ENCODE peak calls at places on chromosomes 3 and 15, in ten cellular contexts. One of them, this sample, is unnamed.
A peak's percentile ranks its signal among the peaks of the same experiment; 100 is the strongest.

GRCh38 chr3:107208100-107208499 is 169.1 kb upstream of the CCDC54 start:
- DNase-seq in right cardiac atrium: peak; percentile 18
- DNase-seq in right atrium auricular region: no peak
- DNase-seq in mesendoderm: no peak
- DNase-seq in adrenal gland: peak; percentile 56
- DNase-seq in CD8-positive, alpha-beta memory T cell: no peak
- DNase-seq in CD8-positive, alpha-beta T cell: no peak
- DNase-seq in neural progenitor cell: peak; percentile 52
- DNase-seq in suprapubic skin: no peak
- DNase-seq in body of pancreas: peak; percentile 48
- DNase-seq in this sample: no peak

GRCh38 chr15:48966595-48967301 is 3.0 kb upstream of the SHC4 start:
- DNase-seq in right cardiac atrium: no peak
- DNase-seq in right atrium auricular region: no peak
- DNase-seq in mesendoderm: no peak
- DNase-seq in adrenal gland: no peak
- DNase-seq in CD8-positive, alpha-beta memory T cell: peak; percentile 63
- DNase-seq in CD8-positive, alpha-beta T cell: peak; percentile 42
- DNase-seq in neural progenitor cell: no peak
- DNase-seq in suprapubic skin: no peak
- DNase-seq in body of pancreas: no peak
- DNase-seq in this sample: no peak

GRCh38 chr15:74400915-74401757 is 32.6 kb downstream of the SEMA7A start:
- DNase-seq in right cardiac atrium: no peak
- DNase-seq in right atrium auricular region: no peak
- DNase-seq in mesendoderm: no peak
- DNase-seq in adrenal gland: no peak
- DNase-seq in CD8-positive, alpha-beta memory T cell: no peak
- DNase-seq in CD8-positive, alpha-beta T cell: peak; percentile 36
- DNase-seq in neural progenitor cell: no peak
- DNase-seq in suprapubic skin: no peak
- DNase-seq in body of pancreas: no peak
- DNase-seq in this sample: peak; percentile 61

GRCh38 chr3:104628185-104628789 is 738.4 kb upstream of the ALCAM start:
- DNase-seq in right cardiac atrium: no peak
- DNase-seq in right atrium auricular region: no peak
- DNase-seq in mesendoderm: peak; percentile 68
- DNase-seq in adrenal gland: no peak
- DNase-seq in CD8-positive, alpha-beta memory T cell: no peak
- DNase-seq in CD8-positive, alpha-beta T cell: no peak
- DNase-seq in neural progenitor cell: peak; percentile 68
- DNase-seq in suprapubic skin: no peak
- DNase-seq in body of pancreas: no peak
- DNase-seq in this sample: no peak

GRCh38 chr3:120569224-120569915 is 26.8 kb upstream of the NDUFB4 start:
- DNase-seq in right cardiac atrium: no peak
- DNase-seq in right atrium auricular region: no peak
- DNase-seq in mesendoderm: no peak
- DNase-seq in adrenal gland: no peak
- DNase-seq in CD8-positive, alpha-beta memory T cell: no peak
- DNase-seq in CD8-positive, alpha-beta T cell: no peak
- DNase-seq in neural progenitor cell: no peak
- DNase-seq in suprapubic skin: no peak
- DNase-seq in body of pancreas: no peak
- DNase-seq in this sample: no peak

GRCh38 chr3:24339266-24339825 is 155.3 kb downstream of the THRB start:
- DNase-seq in right cardiac atrium: peak; percentile 17
- DNase-seq in right atrium auricular region: no peak
- DNase-seq in mesendoderm: no peak
- DNase-seq in adrenal gland: no peak
- DNase-seq in CD8-positive, alpha-beta memory T cell: no peak
- DNase-seq in CD8-positive, alpha-beta T cell: no peak
- DNase-seq in neural progenitor cell: no peak
- DNase-seq in suprapubic skin: no peak
- DNase-seq in body of pancreas: no peak
- DNase-seq in this sample: no peak

GRCh38 chr15:66956672-66957540 is 108.5 kb upstream of the SMAD3 start:
- DNase-seq in right cardiac atrium: no peak
- DNase-seq in right atrium auricular region: no peak
- DNase-seq in mesendoderm: no peak
- DNase-seq in adrenal gland: no peak
- DNase-seq in CD8-positive, alpha-beta memory T cell: no peak
- DNase-seq in CD8-positive, alpha-beta T cell: no peak
- DNase-seq in neural progenitor cell: no peak
- DNase-seq in suprapubic skin: no peak
- DNase-seq in body of pancreas: no peak
- DNase-seq in this sample: no peak

GRCh38 chr3:161475905-161476304 is 20.7 kb upstream of the OTOL1 start:
- DNase-seq in right cardiac atrium: no peak
- DNase-seq in right atrium auricular region: no peak
- DNase-seq in mesendoderm: no peak
- DNase-seq in adrenal gland: peak; percentile 29
- DNase-seq in CD8-positive, alpha-beta memory T cell: no peak
- DNase-seq in CD8-positive, alpha-beta T cell: no peak
- DNase-seq in neural progenitor cell: no peak
- DNase-seq in suprapubic skin: no peak
- DNase-seq in body of pancreas: no peak
- DNase-seq in this sample: no peak

GRCh38 chr3:40975711-40976121 is 223.6 kb upstream of the CTNNB1 start:
- DNase-seq in right cardiac atrium: no peak
- DNase-seq in right atrium auricular region: no peak
- DNase-seq in mesendoderm: no peak
- DNase-seq in adrenal gland: no peak
- DNase-seq in CD8-positive, alpha-beta memory T cell: no peak
- DNase-seq in CD8-positive, alpha-beta T cell: no peak
- DNase-seq in neural progenitor cell: no peak
- DNase-seq in suprapubic skin: no peak
- DNase-seq in body of pancreas: no peak
- DNase-seq in this sample: no peak

GRCh38 chr3:188243124-188243795 is 89.3 kb downstream of the LPP start:
- DNase-seq in right cardiac atrium: no peak
- DNase-seq in right atrium auricular region: no peak
- DNase-seq in mesendoderm: peak; percentile 59
- DNase-seq in adrenal gland: no peak
- DNase-seq in CD8-positive, alpha-beta memory T cell: no peak
- DNase-seq in CD8-positive, alpha-beta T cell: no peak
- DNase-seq in neural progenitor cell: no peak
- DNase-seq in suprapubic skin: no peak
- DNase-seq in body of pancreas: no peak
- DNase-seq in this sample: no peak

GRCh38 chr15:99096173-99096893 is 8.5 kb upstream of the SYNM start:
- DNase-seq in right cardiac atrium: no peak
- DNase-seq in right atrium auricular region: peak; percentile 54
- DNase-seq in mesendoderm: no peak
- DNase-seq in adrenal gland: no peak
- DNase-seq in CD8-positive, alpha-beta memory T cell: no peak
- DNase-seq in CD8-positive, alpha-beta T cell: no peak
- DNase-seq in neural progenitor cell: no peak
- DNase-seq in suprapubic skin: no peak
- DNase-seq in body of pancreas: no peak
- DNase-seq in this sample: no peak

GRCh38 chr15:77179541-77179998 is 108.7 kb upstream of the TSPAN3 start:
- DNase-seq in right cardiac atrium: no peak
- DNase-seq in right atrium auricular region: no peak
- DNase-seq in mesendoderm: no peak
- DNase-seq in adrenal gland: no peak
- DNase-seq in CD8-positive, alpha-beta memory T cell: no peak
- DNase-seq in CD8-positive, alpha-beta T cell: no peak
- DNase-seq in neural progenitor cell: no peak
- DNase-seq in suprapubic skin: no peak
- DNase-seq in body of pancreas: no peak
- DNase-seq in this sample: no peak
- H3K27ac ChIP-seq in right cardiac atrium: no peak overlapping the region
- H3K27ac ChIP-seq in right atrium auricular region: no peak overlapping the region
- H3K27ac ChIP-seq in mesendoderm: no peak overlapping the region
- H3K27ac ChIP-seq in adrenal gland: no peak overlapping the region
- H3K27ac ChIP-seq in CD8-positive, alpha-beta memory T cell: no peak overlapping the region
- H3K27ac ChIP-seq in CD8-positive, alpha-beta T cell: peak overlapping the region; percentile 40
- H3K27ac ChIP-seq in neural progenitor cell: no peak overlapping the region
- H3K27ac ChIP-seq in suprapubic skin: no peak overlapping the region
- H3K27ac ChIP-seq in body of pancreas: no peak overlapping the region
- H3K27ac ChIP-seq in this sample: no peak overlapping the region

DNA sequence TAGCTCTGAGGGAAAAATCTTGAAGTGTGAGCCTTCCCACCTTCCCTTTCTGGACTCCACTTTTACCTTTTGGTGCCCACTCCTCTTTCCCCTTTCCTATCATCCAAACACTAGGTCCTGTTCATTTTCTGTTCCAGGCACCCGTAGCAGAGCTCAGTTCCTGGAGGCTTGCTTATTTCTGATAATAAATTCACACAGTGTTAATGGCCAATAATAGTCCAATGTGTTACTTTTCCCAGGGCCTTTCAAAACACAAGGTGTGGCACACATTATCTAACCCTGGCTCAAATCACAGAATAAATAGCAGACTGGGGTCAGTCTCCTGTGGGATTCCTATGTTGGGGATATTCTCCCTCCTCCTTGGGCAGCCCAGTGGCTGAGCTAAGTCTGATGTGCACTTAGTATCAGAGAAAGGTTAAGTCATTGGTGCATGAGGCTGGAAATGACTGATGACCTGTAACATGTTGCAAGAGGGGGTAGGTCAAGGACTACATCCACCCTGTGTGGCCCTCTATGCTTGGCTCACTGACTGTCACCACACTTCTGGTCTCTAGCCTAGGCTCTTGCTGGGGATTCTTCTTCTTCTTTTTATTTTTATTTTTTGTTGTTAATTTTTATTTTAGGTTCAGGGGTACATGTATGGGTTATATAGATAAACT is 43.7 kb upstream of the ROPN1 start:
- DNase-seq in right cardiac atrium: no peak
- DNase-seq in right atrium auricular region: no peak
- DNase-seq in mesendoderm: no peak
- DNase-seq in adrenal gland: peak; percentile 23
- DNase-seq in CD8-positive, alpha-beta memory T cell: no peak
- DNase-seq in CD8-positive, alpha-beta T cell: no peak
- DNase-seq in neural progenitor cell: no peak
- DNase-seq in suprapubic skin: no peak
- DNase-seq in body of pancreas: no peak
- DNase-seq in this sample: no peak
- H3K27me3 ChIP-seq in right cardiac atrium: no peaks in the 10 kb centered on the region
- H3K27me3 ChIP-seq in right atrium auricular region: no peaks in the 10 kb centered on the region
- H3K27me3 ChIP-seq in mesendoderm: peaks cover 10% of the 10 kb centered on the region
- H3K27me3 ChIP-seq in adrenal gland: no peaks in the 10 kb centered on the region
- H3K27me3 ChIP-seq in CD8-positive, alpha-beta memory T cell: peaks cover 44% of the 10 kb centered on the region
- H3K27me3 ChIP-seq in CD8-positive, alpha-beta T cell: peaks cover 13% of the 10 kb centered on the region
- H3K27me3 ChIP-seq in neural progenitor cell: peaks cover 46% of the 10 kb centered on the region
- H3K27me3 ChIP-seq in suprapubic skin: peaks cover 36% of the 10 kb centered on the region
- H3K27me3 ChIP-seq in body of pancreas: no peaks in the 10 kb centered on the region
- H3K27me3 ChIP-seq in this sample: peaks cover 46% of the 10 kb centered on the region

GRCh38 chr3:43922374-43922773 is 231.6 kb downstream of the ABHD5 start:
- DNase-seq in right cardiac atrium: no peak
- DNase-seq in right atrium auricular region: no peak
- DNase-seq in mesendoderm: no peak
- DNase-seq in adrenal gland: no peak
- DNase-seq in CD8-positive, alpha-beta memory T cell: no peak
- DNase-seq in CD8-positive, alpha-beta T cell: no peak
- DNase-seq in neural progenitor cell: no peak
- DNase-seq in suprapubic skin: no peak
- DNase-seq in body of pancreas: no peak
- DNase-seq in this sample: no peak
- H3K4me1 ChIP-seq in right cardiac atrium: no peaks in the 10 kb centered on the region
- H3K4me1 ChIP-seq in right atrium auricular region: no peaks in the 10 kb centered on the region
- H3K4me1 ChIP-seq in mesendoderm: peaks cover 6% of the 10 kb centered on the region
- H3K4me1 ChIP-seq in adrenal gland: no peaks in the 10 kb centered on the region
- H3K4me1 ChIP-seq in CD8-positive, alpha-beta memory T cell: no peaks in the 10 kb centered on the region
- H3K4me1 ChIP-seq in CD8-positive, alpha-beta T cell: no peaks in the 10 kb centered on the region
- H3K4me1 ChIP-seq in neural progenitor cell: peaks cover 8% of the 10 kb centered on the region
- H3K4me1 ChIP-seq in suprapubic skin: peaks cover 6% of the 10 kb centered on the region
- H3K4me1 ChIP-seq in body of pancreas: peaks cover 7% of the 10 kb centered on the region
- H3K4me1 ChIP-seq in this sample: no peaks in the 10 kb centered on the region

GRCh38 chr3:129228891-129229585 is 20.4 kb upstream of the COPG1 start:
- DNase-seq in right cardiac atrium: peak; percentile 42
- DNase-seq in right atrium auricular region: no peak
- DNase-seq in mesendoderm: peak; percentile 69
- DNase-seq in adrenal gland: peak; percentile 35
- DNase-seq in CD8-positive, alpha-beta memory T cell: no peak
- DNase-seq in CD8-positive, alpha-beta T cell: no peak
- DNase-seq in neural progenitor cell: no peak
- DNase-seq in suprapubic skin: no peak
- DNase-seq in body of pancreas: no peak
- DNase-seq in this sample: no peak
- H3K27ac ChIP-seq in right cardiac atrium: peak overlapping the region; percentile 14
- H3K27ac ChIP-seq in right atrium auricular region: peak overlapping the region; percentile 91
- H3K27ac ChIP-seq in mesendoderm: peak overlapping the region; percentile 10
- H3K27ac ChIP-seq in adrenal gland: peak overlapping the region; percentile 1
- H3K27ac ChIP-seq in CD8-positive, alpha-beta memory T cell: no peak overlapping the region
- H3K27ac ChIP-seq in CD8-positive, alpha-beta T cell: no peak overlapping the region
- H3K27ac ChIP-seq in neural progenitor cell: no peak overlapping the region
- H3K27ac ChIP-seq in suprapubic skin: peak overlapping the region; percentile 79
- H3K27ac ChIP-seq in body of pancreas: no peak overlapping the region
- H3K27ac ChIP-seq in this sample: no peak overlapping the region

DNA sequence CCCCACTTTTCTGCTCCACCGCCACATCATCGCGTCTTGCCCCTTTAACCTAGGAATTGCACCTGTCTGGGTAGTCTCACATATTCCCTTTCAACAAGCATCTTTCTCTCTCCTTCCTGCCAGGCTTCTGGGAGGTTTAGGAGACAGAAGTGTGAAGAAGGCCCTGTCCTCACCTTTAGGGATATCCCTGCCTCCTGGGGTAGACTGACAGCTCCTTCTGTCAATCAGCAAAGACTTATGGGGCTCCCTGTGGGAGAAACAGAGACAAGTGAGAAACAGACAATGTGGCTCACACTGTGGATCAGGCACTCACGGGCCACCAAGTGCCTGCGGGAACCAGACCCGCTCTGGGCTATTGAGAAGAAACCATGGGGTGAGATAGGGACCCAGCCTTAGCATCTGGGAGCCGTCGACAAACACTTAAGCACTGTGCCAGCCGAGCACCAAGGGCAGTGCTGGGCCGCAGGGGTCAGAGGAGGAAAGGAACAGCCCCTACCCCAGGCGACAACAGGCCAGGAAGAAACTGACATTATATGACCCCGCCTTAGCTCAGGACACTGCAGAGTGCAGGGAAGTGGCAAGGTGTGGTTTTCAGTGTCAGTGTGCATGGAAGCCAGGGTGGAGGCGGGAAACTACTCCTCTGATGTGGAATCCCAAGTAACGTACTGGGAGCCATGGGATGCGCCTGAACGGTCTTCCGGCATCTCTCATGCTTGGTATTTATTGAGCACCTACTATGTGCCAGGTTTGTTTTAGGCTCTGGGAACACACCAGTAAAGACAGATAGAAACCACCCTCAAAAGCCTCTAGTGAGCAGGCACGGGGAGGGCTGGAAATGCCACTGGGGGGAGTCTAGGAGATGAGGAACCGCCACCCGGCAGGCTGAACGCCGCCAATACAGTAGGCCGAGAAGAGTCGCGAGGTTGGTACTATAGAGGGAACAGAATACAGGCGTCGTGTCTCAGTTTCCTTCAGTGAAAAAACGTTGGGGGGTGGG is 1.8 kb downstream of the EFCC1 start:
- DNase-seq in right cardiac atrium: no peak
- DNase-seq in right atrium auricular region: no peak
- DNase-seq in mesendoderm: no peak
- DNase-seq in adrenal gland: no peak
- DNase-seq in CD8-positive, alpha-beta memory T cell: no peak
- DNase-seq in CD8-positive, alpha-beta T cell: no peak
- DNase-seq in neural progenitor cell: no peak
- DNase-seq in suprapubic skin: no peak
- DNase-seq in body of pancreas: no peak
- DNase-seq in this sample: no peak
- H3K27me3 ChIP-seq in right cardiac atrium: no peaks in the 10 kb centered on the region
- H3K27me3 ChIP-seq in right atrium auricular region: no peaks in the 10 kb centered on the region
- H3K27me3 ChIP-seq in mesendoderm: peaks cover 46% of the 10 kb centered on the region
- H3K27me3 ChIP-seq in adrenal gland: peaks cover 40% of the 10 kb centered on the region
- H3K27me3 ChIP-seq in CD8-positive, alpha-beta memory T cell: peaks cover 14% of the 10 kb centered on the region
- H3K27me3 ChIP-seq in CD8-positive, alpha-beta T cell: peaks cover 5% of the 10 kb centered on the region
- H3K27me3 ChIP-seq in neural progenitor cell: peaks cover 84% of the 10 kb centered on the region
- H3K27me3 ChIP-seq in suprapubic skin: peaks cover 49% of the 10 kb centered on the region
- H3K27me3 ChIP-seq in body of pancreas: no peaks in the 10 kb centered on the region
- H3K27me3 ChIP-seq in this sample: peaks cover 27% of the 10 kb centered on the region

GRCh38 chr15:90401499-90401898 is 13.5 kb downstream of the IQGAP1 start:
- DNase-seq in right cardiac atrium: no peak
- DNase-seq in right atrium auricular region: no peak
- DNase-seq in mesendoderm: peak; percentile 81
- DNase-seq in adrenal gland: no peak
- DNase-seq in CD8-positive, alpha-beta memory T cell: no peak
- DNase-seq in CD8-positive, alpha-beta T cell: no peak
- DNase-seq in neural progenitor cell: no peak
- DNase-seq in suprapubic skin: no peak
- DNase-seq in body of pancreas: no peak
- DNase-seq in this sample: no peak
- H3K4me1 ChIP-seq in right cardiac atrium: peaks cover 10% of the 10 kb centered on the region
- H3K4me1 ChIP-seq in right atrium auricular region: peaks cover 76% of the 10 kb centered on the region
- H3K4me1 ChIP-seq in mesendoderm: peaks cover 14% of the 10 kb centered on the region
- H3K4me1 ChIP-seq in adrenal gland: peaks cover 78% of the 10 kb centered on the region
- H3K4me1 ChIP-seq in CD8-positive, alpha-beta memory T cell: peaks cover 48% of the 10 kb centered on the region
- H3K4me1 ChIP-seq in CD8-positive, alpha-beta T cell: peaks cover 36% of the 10 kb centered on the region
- H3K4me1 ChIP-seq in neural progenitor cell: peaks cover 18% of the 10 kb centered on the region
- H3K4me1 ChIP-seq in suprapubic skin: peaks cover 95% of the 10 kb centered on the region
- H3K4me1 ChIP-seq in body of pancreas: peaks cover 44% of the 10 kb centered on the region
- H3K4me1 ChIP-seq in this sample: peaks cover 57% of the 10 kb centered on the region

This sample was measured in CD4-positive, CD25-positive, alpha-beta regulatory T cell.